ENCODE peak calls at places on chromosomes 6 and 20, in six cellular contexts. C, M, D, W, S and X are unnamed samples.

GRCh38 chr6:95133578-95133977 is 443.8 kb upstream of the MANEA start:
- DNase-seq in C (no peak), M (no peak), D (no peak), W (no peak), S (no peak), X (no peak)

GRCh38 chr6:129539032-129539431 is 170.9 kb downstream of the ARHGAP18 start:
- DNase-seq in C (no peak), M (no peak), D (no peak), W (no peak), S (no peak), X (no peak)

GRCh38 chr6:6689413-6690143 is 101.1 kb downstream of the LY86 start:
- DNase-seq in C (no peak), M (no peak), D (no peak), W (no peak), S (no peak), X (no peak)

GRCh38 chr6:154703094-154703493 is 30.1 kb upstream of the SCAF8 start:
- DNase-seq in C (no peak), M (no peak), D (no peak), W (no peak), S (no peak), X (no peak)

GRCh38 chr20:25418779-25419178 is 11.3 kb downstream of the GINS1 start:
- DNase-seq in C (no peak), M (no peak), D (no peak), W (no peak), S (no peak), X (no peak)

GRCh38 chr6:35064508-35065440 is 76.4 kb downstream of the TCP11 start:
- DNase-seq in C (no peak), M (no peak), D (no peak), W (no peak), S (no peak), X (no peak)

GRCh38 chr6:16688984-16689636 is 72.2 kb downstream of the ATXN1 start:
- DNase-seq in C (no peak), M (no peak), D (no peak), W (no peak), S (no peak), X (no peak)

GRCh38 chr6:3831741-3832530 is 17.2 kb upstream of the FAM50B start:
- DNase-seq in C (no peak), M (no peak), D (no peak), W (no peak), S (no peak), X (no peak)

GRCh38 chr6:41646026-41646795 is 7.9 kb downstream of the MDFI start:
- DNase-seq in C (no peak), M (no peak), D (no peak), W (no peak), S (no peak), X (no peak)

GRCh38 chr6:116536216-116536621 is 9.3 kb downstream of the TRAPPC3L start:
- DNase-seq in C (no peak), M (no peak), D (no peak), W (peak), S (peak), X (no peak)

GRCh38 chr6:148535976-148536375 is 193.3 kb downstream of the SASH1 start:
- DNase-seq in C (no peak), M (no peak), D (no peak), W (no peak), S (no peak), X (no peak)

GRCh38 chr20:37288091-37288490 is 1.4 kb upstream of the MANBAL start:
- DNase-seq in C (no peak), M (no peak), D (no peak), W (no peak), S (no peak), X (no peak)

GRCh38 chr20:21396045-21396893 is 1.1 kb downstream of the NKX2-4 start:
- DNase-seq in C (no peak), M (no peak), D (no peak), W (no peak), S (no peak), X (no peak)
- H3K4me3 ChIP-seq in C (peak), M (peak), D (peak), W (peak), S (no peak), X (no peak)

GRCh38 chr6:50795574-50795973 is 23.1 kb upstream of the TFAP2B start:
- DNase-seq in C (no peak), M (no peak), D (no peak), W (no peak), S (no peak), X (no peak)

DNA sequence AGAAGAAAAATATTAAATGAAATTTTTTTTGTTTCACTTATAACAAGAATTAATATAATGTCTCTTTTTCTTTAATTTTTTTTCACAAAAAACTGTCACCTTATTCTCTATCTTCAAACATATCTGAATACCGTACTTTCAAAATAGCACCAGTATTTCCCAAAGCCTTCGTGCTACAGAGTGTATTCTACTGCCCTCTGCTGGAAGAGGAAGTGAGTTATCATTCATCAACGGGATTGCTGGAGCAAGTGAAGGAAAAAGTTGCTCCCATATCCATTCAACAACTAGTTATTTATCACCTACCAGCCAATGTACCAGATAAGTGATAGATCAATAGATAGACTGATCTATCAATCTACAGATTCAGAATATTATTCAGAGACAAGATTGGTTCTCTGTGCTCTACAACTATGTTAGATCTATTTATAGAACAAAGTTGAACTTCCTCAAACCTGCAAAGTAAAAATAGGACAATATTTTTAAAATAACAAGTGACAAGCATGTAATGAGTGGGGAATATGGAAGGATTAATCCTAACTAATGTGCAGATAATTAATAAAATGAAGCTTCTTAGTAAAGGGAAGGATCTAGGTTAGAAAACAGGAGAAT is 26.7 kb upstream of the TFAP2B start:
- DNase-seq in C (no peak), M (no peak), D (no peak), W (peak), S (peak), X (no peak)
- TF ChIP-seq CTCF in C (peak), M (peak), D (no peak), W (peak), S (peak), X (no peak)

GRCh38 chr6:24719125-24719931 is at the start of gene C6orf62:
- DNase-seq in C (peak), M (no peak), D (peak), W (peak), S (no peak), X (peak)

GRCh38 chr6:24723270-24723669 is 4.3 kb upstream of the C6orf62 start:
- DNase-seq in C (no peak), M (no peak), D (no peak), W (no peak), S (no peak), X (no peak)

GRCh38 chr6:24720604-24721460 is 1.9 kb upstream of the C6orf62 start:
- DNase-seq in C (peak), M (peak), D (peak), W (peak), S (peak), X (peak)

GRCh38 chr6:24720131-24720603 is 1.2 kb upstream of the C6orf62 start:
- DNase-seq in C (peak), M (peak), D (peak), W (peak), S (peak), X (peak)

DNA sequence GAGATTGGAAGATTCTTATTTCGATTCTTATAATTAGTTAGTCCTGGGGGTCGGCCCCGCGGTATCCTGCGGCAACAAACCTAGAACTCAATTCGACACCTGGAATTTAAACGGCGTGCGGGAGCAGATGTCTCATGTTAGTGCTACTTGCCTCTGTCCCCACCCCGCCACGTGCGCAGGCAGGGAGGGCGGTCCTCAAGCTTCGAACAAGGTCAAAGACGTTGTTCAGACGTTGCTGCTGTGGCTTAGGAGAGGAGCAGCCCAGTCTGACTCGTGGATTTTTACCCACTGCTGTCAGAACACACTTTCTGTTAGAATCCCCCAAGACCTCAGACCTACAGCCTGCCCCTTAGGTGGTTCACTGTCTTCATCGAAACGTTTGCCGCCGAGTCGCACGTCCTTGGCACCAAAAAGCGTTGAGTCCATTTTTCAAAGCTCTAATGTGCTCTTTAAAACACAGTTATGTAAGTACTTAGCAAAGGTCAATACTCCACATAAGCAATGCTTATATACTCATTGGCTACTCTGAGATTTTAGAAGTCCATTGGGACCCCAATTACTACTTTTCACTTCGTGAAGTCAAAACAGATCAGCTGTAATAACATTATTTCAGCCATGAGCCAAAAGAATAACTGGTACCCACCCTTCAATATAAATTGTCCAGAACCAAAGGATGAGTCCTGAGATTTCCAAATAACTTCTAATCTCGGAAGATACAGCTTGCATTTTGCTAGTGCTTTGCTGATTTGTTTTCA is 2.7 kb upstream of the C6orf62 start:
- DNase-seq in C (peak), M (no peak), D (peak), W (peak), S (no peak), X (no peak)
- TF ChIP-seq EP300 in C (no peak), M (no peak), D (no peak), W (no peak), S (no peak), X (no peak)

DNA sequence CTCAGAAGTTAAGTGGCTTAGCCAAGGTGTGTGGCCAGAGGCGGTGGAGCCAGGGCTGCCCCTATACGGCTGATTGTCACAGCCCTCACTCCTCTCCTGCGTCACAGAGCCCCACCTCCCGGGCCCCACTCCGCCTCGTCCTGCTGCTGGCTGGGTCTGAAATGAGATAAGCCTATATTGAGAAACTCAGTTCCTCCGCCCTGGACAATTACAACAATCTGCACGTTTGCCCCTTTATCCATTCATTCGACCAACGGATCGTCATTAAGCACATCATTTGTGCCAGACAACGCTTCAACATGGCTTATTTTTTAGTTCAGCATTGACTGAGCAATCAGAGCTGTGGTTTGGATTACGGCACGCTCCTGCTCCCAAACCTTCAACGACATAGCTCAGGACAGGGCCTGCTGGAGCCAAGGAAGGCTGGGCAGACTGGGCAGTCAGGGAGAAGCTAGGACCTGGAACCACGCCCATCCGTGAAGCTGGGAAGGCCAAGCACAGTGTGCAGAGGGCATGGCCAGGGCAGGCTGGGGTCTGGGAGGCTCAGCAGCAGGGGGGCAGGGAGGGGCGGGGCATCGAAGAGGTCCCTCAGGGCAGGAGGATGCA is 16.6 kb upstream of the EZR start:
- DNase-seq in C (peak), M (peak), D (peak), W (no peak), S (peak), X (peak)
- H3K4me3 ChIP-seq in C (no peak), M (no peak), D (no peak), W (no peak), S (peak), X (no peak)

GRCh38 chr6:138945354-138945753 is 42.7 kb downstream of the REPS1 start:
- DNase-seq in C (no peak), M (no peak), D (no peak), W (peak), S (peak), X (no peak)
- TF ChIP-seq CTCF in C (no peak), M (no peak), D (no peak), W (no peak), S (no peak), X (no peak)

GRCh38 chr20:59015411-59015810 is 3.8 kb upstream of the TUBB1 start:
- DNase-seq in C (no peak), M (peak), D (no peak), W (no peak), S (no peak), X (no peak)

GRCh38 chr20:59013031-59013951 is 5.9 kb upstream of the TUBB1 start:
- DNase-seq in C (no peak), M (peak), D (peak), W (no peak), S (no peak), X (no peak)

GRCh38 chr20:59015812-59016711 is 3.2 kb upstream of the TUBB1 start:
- DNase-seq in C (no peak), M (peak), D (no peak), W (no peak), S (peak), X (no peak)

GRCh38 chr20:59013959-59014608 is 5.1 kb upstream of the TUBB1 start:
- DNase-seq in C (no peak), M (peak), D (no peak), W (no peak), S (no peak), X (no peak)

GRCh38 chr20:59014680-59015389 is 4.4 kb upstream of the TUBB1 start:
- DNase-seq in C (no peak), M (peak), D (no peak), W (no peak), S (no peak), X (no peak)
- TF ChIP-seq EP300 in C (no peak), M (no peak), D (no peak), W (no peak), S (no peak), X (no peak)